ENCODE peak calls at places on chromosomes 6 and 20, in five cellular contexts. B, K, E, Y and U are unnamed samples.

GRCh38 chr6:87391334-87391733 is 16.4 kb upstream of the CFAP206 start:
- DNase-seq in B (peak; percentile 36), K (peak; percentile 81), E (no peak), Y (no peak), U (no peak)

GRCh38 chr6:90074161-90074560 is 179.9 kb downstream of the GJA10 start:
- DNase-seq in B (no peak), K (no peak), E (no peak), Y (no peak), U (no peak)

GRCh38 chr20:5153152-5153467 is 26.3 kb downstream of the CDS2 start:
- DNase-seq in B (no peak), K (no peak), E (no peak), Y (no peak), U (no peak)

GRCh38 chr20:35085477-35086225 is 7.0 kb downstream of the TRPC4AP start:
- DNase-seq in B (no peak), K (no peak), E (no peak), Y (no peak), U (no peak)

GRCh38 chr6:161631676-161632194 is 357.9 kb upstream of the AGPAT4 start:
- DNase-seq in B (peak; percentile 56), K (no peak), E (no peak), Y (no peak), U (no peak)

GRCh38 chr6:80142586-80142985 is 36.1 kb downstream of the BCKDHB start:
- DNase-seq in B (no peak), K (no peak), E (no peak), Y (no peak), U (no peak)

GRCh38 chr20:56816349-56816748 is 187.2 kb downstream of the TFAP2C start:
- DNase-seq in B (no peak), K (no peak), E (no peak), Y (no peak), U (no peak)

GRCh38 chr6:15423286-15423957 is 177.6 kb downstream of the JARID2 start:
- DNase-seq in B (no peak), K (no peak), E (no peak), Y (no peak), U (no peak)

GRCh38 chr6:34469499-34469898 is 3.6 kb downstream of the PACSIN1 start:
- DNase-seq in B (no peak), K (no peak), E (no peak), Y (no peak), U (no peak)
- H3K27ac ChIP-seq in B (no peak overlapping the region), K (no peak overlapping the region), E (no peak overlapping the region), Y (no peak overlapping the region), U (no peak overlapping the region)

DNA sequence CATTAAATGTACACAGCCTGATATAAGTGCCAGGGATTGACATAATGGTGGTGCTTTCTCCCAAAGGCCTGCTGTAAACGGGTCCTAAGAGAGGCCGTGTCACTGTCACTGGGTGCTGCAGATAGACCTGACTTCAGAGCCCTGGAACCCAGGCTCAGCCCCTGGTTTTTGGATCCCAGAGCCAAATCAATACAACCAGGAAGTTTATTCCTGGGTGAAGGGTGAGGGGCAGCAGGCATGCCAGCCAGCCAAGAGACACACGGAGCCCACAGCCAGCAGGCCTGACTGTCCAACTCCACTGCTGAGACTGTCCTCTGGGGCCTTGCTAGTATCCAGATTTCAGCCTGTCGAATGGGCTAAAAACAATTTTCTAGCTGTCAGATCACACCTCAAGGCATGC is 12.8 kb upstream of the ARMC12 start:
- DNase-seq in B (no peak), K (no peak), E (no peak), Y (no peak), U (no peak)
- H3K4me1 ChIP-seq in B (peaks cover 45% of the 10 kb centered on the region), K (peaks cover 40% of the 10 kb centered on the region), E (peaks cover 51% of the 10 kb centered on the region), Y (peaks cover 31% of the 10 kb centered on the region), U (peaks cover 43% of the 10 kb centered on the region)

GRCh38 chr6:17280552-17281090 is 540 bp upstream of the RBM24 start:
- DNase-seq in B (no peak), K (peak; percentile 74), E (peak; percentile 71), Y (no peak), U (no peak)

GRCh38 chr6:17277256-17277655 is 3.9 kb upstream of the RBM24 start:
- DNase-seq in B (no peak), K (no peak), E (no peak), Y (no peak), U (no peak)

GRCh38 chr6:17276766-17277165 is 4.4 kb upstream of the RBM24 start:
- DNase-seq in B (no peak), K (no peak), E (no peak), Y (no peak), U (no peak)

GRCh38 chr6:17280138-17280537 is 1.0 kb upstream of the RBM24 start:
- DNase-seq in B (no peak), K (no peak), E (no peak), Y (no peak), U (no peak)

DNA sequence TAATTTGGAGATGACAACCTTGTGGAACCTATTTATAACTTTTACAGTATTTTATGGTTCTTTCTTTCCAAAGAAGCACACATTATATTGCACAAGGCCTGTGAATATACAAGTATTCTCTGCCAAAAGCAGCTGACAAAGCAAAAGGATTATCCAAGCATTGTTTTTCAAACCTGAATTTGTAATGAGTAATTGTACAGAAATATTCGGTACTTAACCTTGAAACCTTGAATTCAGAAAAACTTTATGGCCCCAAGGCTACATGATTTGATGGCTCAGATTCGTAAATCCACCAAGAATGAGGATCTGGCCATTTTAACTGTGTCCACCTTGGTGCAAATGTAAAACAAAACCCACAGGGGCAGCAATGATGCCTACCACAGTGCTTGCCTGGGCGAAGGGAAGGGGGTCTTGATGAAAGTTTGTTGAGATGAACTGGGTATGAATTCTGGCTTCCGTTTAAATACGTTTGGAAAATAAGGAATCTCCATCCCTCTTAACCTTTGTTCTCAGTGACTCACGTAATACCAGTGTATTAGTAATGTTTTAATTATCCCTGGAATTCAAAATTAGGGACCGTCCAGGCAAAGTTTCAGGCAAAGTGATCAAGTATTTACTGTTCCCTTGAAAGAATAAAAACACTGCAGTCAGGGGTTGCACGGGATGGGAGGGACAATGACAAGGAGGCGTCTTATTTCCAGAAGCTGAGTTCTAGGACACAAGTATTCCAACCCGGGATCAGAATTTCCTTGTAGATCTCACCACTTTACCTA is 2.7 kb upstream of the RBM24 start:
- DNase-seq in B (peak; percentile 84), K (no peak), E (no peak), Y (no peak), U (no peak)
- H3K27ac ChIP-seq in B (no peak overlapping the region), K (no peak overlapping the region), E (peak overlapping the region; percentile 38), Y (no peak overlapping the region), U (peak overlapping the region; percentile 84)

DNA sequence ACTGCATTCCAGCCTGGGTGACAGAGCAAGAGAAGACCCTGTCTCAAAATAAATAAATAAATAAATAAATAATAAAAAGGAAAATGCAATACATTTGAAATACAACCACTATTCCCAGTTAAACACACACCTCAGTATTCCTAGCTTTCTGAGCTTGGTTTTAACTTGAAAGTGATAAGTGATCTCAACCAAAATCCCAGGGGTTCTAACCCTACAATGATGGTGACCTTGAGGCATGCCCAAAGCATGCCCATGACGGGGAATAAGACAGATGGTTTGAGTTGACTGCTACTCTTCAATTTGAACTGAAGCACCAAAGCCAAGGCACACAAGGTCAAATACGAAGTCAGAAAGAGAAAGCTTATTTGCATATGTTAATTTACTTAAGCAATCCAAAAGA is 96.9 kb downstream of the ZFP64 start:
- DNase-seq in B (no peak), K (no peak), E (no peak), Y (no peak), U (no peak)
- H3K4me1 ChIP-seq in B (no peaks in the 10 kb centered on the region), K (no peaks in the 10 kb centered on the region), E (no peaks in the 10 kb centered on the region), Y (no peaks in the 10 kb centered on the region), U (no peaks in the 10 kb centered on the region)

DNA sequence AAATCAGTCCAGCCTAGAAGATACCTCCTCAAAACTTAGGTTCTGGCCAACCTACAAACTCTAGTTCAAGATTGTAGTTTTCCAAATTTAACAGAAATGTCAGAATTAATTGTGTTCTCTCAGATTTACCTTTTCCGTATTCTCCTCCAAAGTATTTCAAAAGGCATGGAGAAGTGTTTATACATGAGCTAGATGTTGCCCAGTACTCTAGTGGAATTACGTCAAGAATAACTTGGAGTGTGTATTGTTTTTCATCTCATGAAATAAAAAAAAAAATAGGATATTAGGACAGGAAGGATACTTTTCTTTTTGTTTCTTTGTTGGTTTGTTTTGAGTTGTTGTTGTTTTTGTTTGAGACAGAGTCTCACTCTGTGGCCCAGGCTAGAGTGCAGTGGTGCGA is 32.3 kb upstream of the MARCKS start:
- DNase-seq in B (no peak), K (no peak), E (no peak), Y (no peak), U (no peak)
- H3K27ac ChIP-seq in B (no peak overlapping the region), K (no peak overlapping the region), E (no peak overlapping the region), Y (peak overlapping the region; percentile 71), U (no peak overlapping the region)

GRCh38 chr6:156840606-156841005 is 63.4 kb downstream of the ARID1B start:
- DNase-seq in B (no peak), K (no peak), E (no peak), Y (no peak), U (no peak)

GRCh38 chr6:156842598-156843250 is 65.5 kb downstream of the ARID1B start:
- DNase-seq in B (no peak), K (no peak), E (no peak), Y (no peak), U (no peak)

GRCh38 chr6:156841508-156841907 is 64.3 kb downstream of the ARID1B start:
- DNase-seq in B (no peak), K (no peak), E (no peak), Y (no peak), U (no peak)

GRCh38 chr6:156840136-156840535 is 63.0 kb downstream of the ARID1B start:
- DNase-seq in B (no peak), K (no peak), E (no peak), Y (no peak), U (no peak)

GRCh38 chr6:156839591-156840001 is 62.4 kb downstream of the ARID1B start:
- DNase-seq in B (no peak), K (no peak), E (peak; percentile 80), Y (no peak), U (no peak)
- H3K4me1 ChIP-seq in B (no peaks in the 10 kb centered on the region), K (peaks cover 43% of the 10 kb centered on the region), E (peaks cover 43% of the 10 kb centered on the region), Y (no peaks in the 10 kb centered on the region), U (no peaks in the 10 kb centered on the region)